ENCODE peak calls at places on chromosome 21, in four cellular contexts. S is right atrium auricular region, H is thoracic aorta, I is uterus. N is an unnamed sample.
A peak's percentile ranks its signal among the peaks of the same experiment; 100 is the strongest.

GRCh38 chr21:27219068-27219467 is 252.2 kb upstream of the ADAMTS5 start:
- DNase-seq in S (no peak), H (no peak), I (no peak), N (no peak)

GRCh38 chr21:18832950-18833349 is 429.4 kb upstream of the TMPRSS15 start:
- DNase-seq in S (no peak), H (no peak), I (no peak), N (no peak)

GRCh38 chr21:28333455-28334108 is 659.1 kb downstream of the LTN1 start:
- DNase-seq in S (no peak), H (no peak), I (no peak), N (no peak)

GRCh38 chr21:30329203-30329868 is 8.2 kb downstream of the KRTAP27-1 start:
- DNase-seq in S (no peak), H (no peak), I (no peak), N (no peak)

GRCh38 chr21:36874665-36875064 is 91.8 kb downstream of the HLCS start:
- DNase-seq in S (peak; percentile 30), H (no peak), I (no peak), N (no peak)

GRCh38 chr21:28337319-28337718 is 655.4 kb downstream of the LTN1 start:
- DNase-seq in S (no peak), H (no peak), I (no peak), N (no peak)

GRCh38 chr21:25330266-25330665 is 277.0 kb downstream of the MRPL39 start:
- DNase-seq in S (no peak), H (no peak), I (no peak), N (no peak)

GRCh38 chr21:35086357-35086756 is 37.3 kb upstream of the RUNX1 start:
- DNase-seq in S (no peak), H (no peak), I (no peak), N (no peak)

GRCh38 chr21:36164427-36164784 is 7.8 kb downstream of the DOP1B start:
- DNase-seq in S (no peak), H (no peak), I (no peak), N (no peak)

GRCh38 chr21:31873696-31874599 is 1.1 kb downstream of the HUNK start:
- DNase-seq in S (no peak), H (no peak), I (peak; percentile 53), N (no peak)

GRCh38 chr21:35677298-35677841 is 383.0 kb downstream of the SETD4 start:
- DNase-seq in S (no peak), H (no peak), I (no peak), N (no peak)

GRCh38 chr21:35925497-35925896 is 134.8 kb downstream of the SETD4 start:
- DNase-seq in S (no peak), H (no peak), I (no peak), N (no peak)

GRCh38 chr21:16578912-16579311 is 849.1 kb downstream of the USP25 start:
- DNase-seq in S (no peak), H (no peak), I (no peak), N (no peak)

GRCh38 chr21:35461700-35462099 is 412.6 kb upstream of the RUNX1 start:
- DNase-seq in S (no peak), H (no peak), I (no peak), N (no peak)

GRCh38 chr21:21971384-21971783 is 973.2 kb downstream of the NCAM2 start:
- DNase-seq in S (no peak), H (no peak), I (no peak), N (no peak)

GRCh38 chr21:36120304-36120902 is 14.5 kb upstream of the CBR3 start:
- DNase-seq in S (no peak), H (no peak), I (peak; percentile 45), N (no peak)

GRCh38 chr21:31909153-31909771 is 36.4 kb downstream of the HUNK start:
- DNase-seq in S (no peak), H (no peak), I (no peak), N (no peak)

GRCh38 chr21:14520535-14520934 is 25.6 kb downstream of the SAMSN1 start:
- DNase-seq in S (no peak), H (no peak), I (no peak), N (no peak)

GRCh38 chr21:31845151-31845550 is 27.7 kb upstream of the HUNK start:
- DNase-seq in S (no peak), H (no peak), I (no peak), N (no peak)

GRCh38 chr21:29704719-29705118 is 235.1 kb downstream of the GRIK1 start:
- DNase-seq in S (no peak), H (no peak), I (no peak), N (no peak)

GRCh38 chr21:34498623-34499022 is 13.4 kb downstream of the KCNE1 start:
- DNase-seq in S (peak; percentile 58), H (no peak), I (no peak), N (no peak)

GRCh38 chr21:18951291-18952038 is 547.9 kb upstream of the TMPRSS15 start:
- DNase-seq in S (no peak), H (no peak), I (no peak), N (no peak)

GRCh38 chr21:26470361-26471115 is 102.5 kb downstream of the CYYR1 start:
- DNase-seq in S (no peak), H (no peak), I (no peak), N (no peak)

GRCh38 chr21:35011681-35012080 is 37.4 kb downstream of the RUNX1 start:
- DNase-seq in S (no peak), H (no peak), I (no peak), N (no peak)

GRCh38 chr21:36330904-36331303 is 10.9 kb downstream of the MORC3 start:
- DNase-seq in S (no peak), H (no peak), I (no peak), N (peak; percentile 20)

GRCh38 chr21:28641731-28642130 is 350.9 kb downstream of the LTN1 start:
- DNase-seq in S (no peak), H (no peak), I (no peak), N (no peak)

GRCh38 chr21:28769683-28770082 is 223.0 kb downstream of the LTN1 start:
- DNase-seq in S (no peak), H (no peak), I (no peak), N (no peak)

GRCh38 chr21:37225440-37225839 is 41.7 kb downstream of the VPS26C start:
- DNase-seq in S (peak; percentile 5), H (no peak), I (no peak), N (no peak)

GRCh38 chr21:25103500-25104207 is 503.6 kb downstream of the MRPL39 start:
- DNase-seq in S (no peak), H (no peak), I (no peak), N (no peak)

GRCh38 chr21:29224006-29224405 is 74.7 kb upstream of the BACH1 start:
- DNase-seq in S (no peak), H (no peak), I (no peak), N (no peak)

GRCh38 chr21:34886554-34887385 is 162.3 kb downstream of the RUNX1 start:
- DNase-seq in S (no peak), H (no peak), I (no peak), N (no peak)

GRCh38 chr21:18369115-18369514 is 34.5 kb downstream of the TMPRSS15 start:
- DNase-seq in S (no peak), H (no peak), I (no peak), N (no peak)

GRCh38 chr21:25528511-25528910 is 78.8 kb downstream of the MRPL39 start:
- DNase-seq in S (no peak), H (no peak), I (no peak), N (no peak)

GRCh38 chr21:29218749-29219148 is 80.0 kb upstream of the BACH1 start:
- DNase-seq in S (no peak), H (no peak), I (no peak), N (no peak)

GRCh38 chr21:17523007-17523451 is 10.2 kb downstream of the CXADR start:
- DNase-seq in S (no peak), H (no peak), I (no peak), N (no peak)

DNA sequence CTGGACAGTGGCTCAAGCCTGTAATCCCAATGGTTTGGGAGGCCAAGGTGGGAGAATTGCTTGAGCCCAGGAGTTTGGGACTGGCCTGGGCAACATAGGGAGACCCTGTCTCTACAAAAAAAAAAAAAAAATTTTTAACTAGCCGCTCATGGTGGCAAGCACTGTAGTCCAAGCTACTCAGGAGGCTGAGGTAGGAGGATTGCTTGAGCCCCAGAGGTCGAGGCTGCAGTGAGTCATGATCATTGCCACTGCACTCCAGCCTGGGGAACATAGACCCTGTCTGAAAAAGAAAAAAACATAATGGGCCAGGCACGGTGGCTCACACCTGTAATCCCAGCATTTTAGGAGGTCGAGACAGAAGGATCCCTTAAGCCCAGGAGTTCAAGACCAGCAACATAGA is 5.3 kb downstream of the SPATC1L start:
- DNase-seq in S (peak; percentile 11), H (no peak), I (no peak), N (no peak)
- H3K27ac ChIP-seq in S (no peak overlapping the region), H (no peak overlapping the region), I (no peak overlapping the region), N (no peak overlapping the region)

DNA sequence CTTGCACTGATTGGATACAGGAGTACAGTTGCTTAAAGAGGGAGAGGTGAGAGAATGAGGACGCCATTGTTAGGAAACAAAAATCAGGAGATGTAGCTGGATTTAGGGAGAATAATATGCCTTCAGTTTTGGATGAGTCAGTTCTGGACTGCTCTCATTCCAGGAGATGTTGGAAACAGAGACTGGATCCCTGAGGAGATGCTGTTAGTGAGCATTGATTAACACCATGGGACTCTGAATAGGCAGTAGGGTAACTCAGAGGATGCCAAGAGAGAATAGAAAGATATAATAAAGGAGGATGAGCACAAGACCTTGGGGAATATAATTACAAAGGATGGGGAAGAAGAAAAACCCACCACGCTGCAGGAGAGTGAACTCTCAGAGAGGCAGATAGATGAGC is 10.3 kb downstream of the KCNJ15 start:
- DNase-seq in S (no peak), H (no peak), I (no peak), N (no peak)
- TF ChIP-seq CTCF in S (no peak), H (no peak), I (no peak), N (no peak)

GRCh38 chr21:43605320-43606244 is 53.7 kb downstream of the HSF2BP start:
- DNase-seq in S (no peak), H (no peak), I (no peak), N (no peak)
- H3K27ac ChIP-seq in S (no peak overlapping the region), H (no peak overlapping the region), I (no peak overlapping the region), N (no peak overlapping the region)

GRCh38 chr21:33229099-33229775 is 501 bp upstream of the IFNAR2 start:
- DNase-seq in S (no peak), H (no peak), I (no peak), N (no peak)

GRCh38 chr21:33232640-33233039 is 2.9 kb downstream of the IFNAR2 start:
- DNase-seq in S (no peak), H (no peak), I (no peak), N (no peak)

GRCh38 chr21:33229776-33230517 is at the start of gene IFNAR2:
- DNase-seq in S (no peak), H (peak; percentile 23), I (peak; percentile 81), N (peak; percentile 61)

GRCh38 chr21:33231526-33231925 is 1.8 kb downstream of the IFNAR2 start:
- DNase-seq in S (no peak), H (no peak), I (no peak), N (peak; percentile 24)

DNA sequence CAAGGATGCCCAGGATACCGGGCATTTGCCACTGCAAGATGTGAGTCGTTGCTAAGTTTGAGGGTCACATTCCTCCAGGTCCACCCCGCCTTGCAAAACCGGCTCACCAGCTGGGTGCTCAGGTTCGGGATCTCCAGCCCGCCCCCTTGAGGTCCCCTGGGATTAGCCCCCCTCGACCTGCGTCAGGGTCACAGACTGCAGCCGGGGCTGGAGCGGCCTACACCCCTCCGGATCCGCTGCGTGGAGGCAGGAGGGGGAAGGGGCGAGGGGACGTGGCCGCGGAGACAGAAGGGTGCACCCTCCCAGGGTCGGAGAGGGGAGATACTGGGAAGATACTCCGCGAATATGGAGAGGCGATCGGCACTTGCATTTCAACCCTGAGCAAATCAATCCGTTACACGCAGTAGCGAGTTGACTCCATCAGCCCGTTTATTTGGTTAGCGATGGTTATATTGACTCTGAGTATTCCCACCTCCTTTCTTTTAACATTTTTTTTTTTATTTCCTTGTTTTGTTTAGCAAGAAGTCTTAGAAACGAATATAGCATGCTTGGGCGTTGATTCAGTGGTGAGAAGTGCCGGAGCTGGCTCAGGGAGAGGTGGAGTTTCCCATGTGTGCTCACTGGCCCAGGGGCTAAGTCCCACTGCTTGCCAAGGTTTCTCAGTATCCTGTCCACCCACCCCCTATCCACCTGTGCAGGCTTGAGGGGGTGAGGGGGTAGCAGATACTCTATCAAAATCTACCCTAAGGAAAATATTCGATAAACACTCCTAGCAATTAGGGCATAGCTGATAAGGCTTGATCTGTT is 983 bp downstream of the IFNAR2 start:
- DNase-seq in S (no peak), H (no peak), I (peak; percentile 44), N (peak; percentile 43)
- TF ChIP-seq CTCF in S (no peak), H (peak; percentile 8), I (no peak), N (peak; percentile 37)

N was measured in CD4-positive, alpha-beta T cell.